ENCODE peak calls at places on chromosomes 4 and X, in ten cellular contexts. O is stimulated activated CD4-positive, alpha-beta T cell treated with anti-CD3 and anti-CD28 coated beads, Interleukin-4, amount 100 ng/mL, for 4 hours; D is amniotic epithelial cell; R is fibroblast of villous mesenchyme; T is GM13976; N is bronchial epithelial cell; V is KBM-7; B is heart right ventricle; S is mucosa of gallbladder; E is LHCN-M2. Y is an unnamed sample.

GRCh38 chrX:46837543-46838481 is 969 bp downstream of the RP2 start:
- DNase-seq in O (no peak), D (peak; percentile 53), R (peak; percentile 54), T (peak; percentile 25), N (peak; percentile 70), V (peak; percentile 68), B (no peak), S (no peak), E (peak; percentile 38), Y (no peak)

GRCh38 chr4:3387943-3388348 is 53.8 kb upstream of the HGFAC start:
- DNase-seq in O (no peak), D (no peak), R (peak; percentile 66), T (no peak), N (peak; percentile 62), V (peak; percentile 77), B (peak; percentile 91), S (peak; percentile 71), E (peak; percentile 23), Y (no peak)

GRCh38 chr4:41538017-41538733 is at the start of gene LIMCH1:
- DNase-seq in O (no peak), D (peak; percentile 42), R (peak; percentile 5), T (no peak), N (no peak), V (no peak), B (peak; percentile 82), S (no peak), E (peak; percentile 72), Y (no peak)

GRCh38 chr4:15651682-15652081 is 3.5 kb downstream of the FBXL5 start:
- DNase-seq in O (no peak), D (no peak), R (peak; percentile 36), T (no peak), N (no peak), V (no peak), B (no peak), S (no peak), E (peak; percentile 20), Y (no peak)

GRCh38 chrX:110992611-110993010 is 103.4 kb upstream of the PAK3 start:
- DNase-seq in O (no peak), D (peak; percentile 42), R (peak; percentile 14), T (peak; percentile 10), N (peak; percentile 41), V (peak; percentile 46), B (no peak), S (no peak), E (peak; percentile 1), Y (no peak)

GRCh38 chr4:118823471-118823870 is 12.5 kb downstream of the SEC24D start:
- DNase-seq in O (no peak), D (no peak), R (no peak), T (no peak), N (peak; percentile 85), V (no peak), B (no peak), S (peak; percentile 80), E (no peak), Y (no peak)

GRCh38 chr4:76354517-76355473 is 48.3 kb downstream of the STBD1 start:
- DNase-seq in O (peak; percentile 4), D (peak; percentile 20), R (no peak), T (no peak), N (no peak), V (peak; percentile 78), B (no peak), S (no peak), E (no peak), Y (no peak)

GRCh38 chrX:2894885-2895292 is 34.2 kb downstream of the ARSD start:
- DNase-seq in O (no peak), D (peak; percentile 85), R (peak; percentile 97), T (no peak), N (peak; percentile 33), V (peak; percentile 95), B (no peak), S (peak; percentile 68), E (no peak), Y (peak; percentile 33)

GRCh38 chrX:13090261-13091110 is 46.1 kb upstream of the FAM9C start:
- DNase-seq in O (no peak), D (peak; percentile 88), R (peak; percentile 96), T (no peak), N (no peak), V (peak; percentile 71), B (no peak), S (no peak), E (no peak), Y (peak; percentile 53)

Y was measured in SIG-M5.